ENCODE peak calls at places on chromosomes 16 and 17, in five cellular contexts. Q is astrocyte of the spinal cord; W is uterus; E is CD8-positive, alpha-beta memory T cell; T is colonic mucosa. A is an unnamed sample.
A peak's percentile ranks its signal among the peaks of the same experiment; 100 is the strongest.

GRCh38 chr17:17523001-17523713 is 27.0 kb upstream of the RASD1 start:
- DNase-seq in Q (peak; percentile 83), W (no peak), E (no peak), T (no peak), A (peak; percentile 55)

GRCh38 chr17:32239457-32239856 is 26.2 kb upstream of the RHBDL3 start:
- DNase-seq in Q (no peak), W (no peak), E (no peak), T (no peak), A (no peak)

GRCh38 chr16:50519001-50519400 is 29.2 kb upstream of the NKD1 start:
- DNase-seq in Q (no peak), W (no peak), E (no peak), T (no peak), A (no peak)

GRCh38 chr17:42798011-42798382 is 507 bp downstream of the COA3 start:
- DNase-seq in Q (no peak), W (no peak), E (no peak), T (no peak), A (no peak)

GRCh38 chr17:43010667-43011308 is 4.2 kb downstream of the IFI35 start:
- DNase-seq in Q (no peak), W (no peak), E (no peak), T (peak; percentile 89), A (no peak)

GRCh38 chr17:30236807-30237206 is 1.3 kb upstream of the SLC6A4 start:
- DNase-seq in Q (peak; percentile 26), W (peak; percentile 25), E (no peak), T (peak; percentile 37), A (peak; percentile 89)

GRCh38 chr16:11488304-11488703 is 98.4 kb downstream of the LITAF start:
- DNase-seq in Q (no peak), W (no peak), E (no peak), T (no peak), A (no peak)

GRCh38 chr17:35901776-35902175 is 21.6 kb upstream of the CCL5 start:
- DNase-seq in Q (no peak), W (no peak), E (no peak), T (no peak), A (no peak)

GRCh38 chr16:4402439-4403132 is 13.8 kb downstream of the CORO7 start:
- DNase-seq in Q (peak; percentile 76), W (peak; percentile 87), E (peak; percentile 51), T (peak; percentile 82), A (peak; percentile 95)

DNA sequence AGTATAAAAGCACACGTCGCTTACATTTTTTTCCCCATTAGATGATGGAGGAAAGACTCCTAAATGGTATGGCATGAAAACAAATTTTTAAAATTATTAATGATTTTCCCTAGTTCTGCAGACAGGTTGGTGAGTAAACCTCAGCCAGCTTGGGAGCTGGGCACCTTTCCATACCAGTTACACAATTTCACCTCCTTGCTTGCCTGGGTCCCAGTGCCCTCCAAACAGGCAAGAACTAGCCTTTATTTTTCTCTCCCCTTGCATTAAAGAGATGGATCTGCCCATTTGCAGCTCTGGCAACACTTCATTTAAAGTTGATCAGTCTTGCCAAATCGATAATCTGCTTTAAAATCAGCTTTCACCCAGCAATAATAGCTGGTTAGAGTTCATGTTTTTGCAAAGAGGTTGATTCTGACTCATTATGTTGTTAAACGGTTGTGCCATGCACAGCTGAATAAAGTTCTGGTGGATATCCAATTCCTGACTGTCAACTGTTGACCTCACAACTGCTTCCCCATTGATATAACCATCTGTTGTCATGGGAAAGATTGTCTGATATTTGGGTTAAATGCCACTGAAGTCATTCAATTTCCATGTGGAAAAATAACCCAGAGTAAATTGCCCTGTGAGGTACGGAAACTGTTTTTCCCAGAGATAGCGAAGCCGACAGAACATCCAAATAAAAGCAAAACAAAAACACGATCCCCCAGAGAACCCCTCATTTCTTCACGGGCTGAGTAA is 1.3 kb downstream of the C17orf58 start:
- DNase-seq in Q (peak; percentile 75), W (peak; percentile 30), E (no peak), T (peak; percentile 36), A (no peak)
- H3K4me3 ChIP-seq in Q (peak overlapping the region; percentile 52), W (peak overlapping the region; percentile 67), E (peak overlapping the region; percentile 50), T (peak overlapping the region; percentile 48), A (peak overlapping the region; percentile 61)

GRCh38 chr17:2931901-2932300 is 131.5 kb downstream of the OR1D5 start:
- DNase-seq in Q (no peak), W (no peak), E (no peak), T (no peak), A (no peak)
- H3K4me3 ChIP-seq in Q (no peak overlapping the region), W (no peak overlapping the region), E (no peak overlapping the region), T (no peak overlapping the region), A (no peak overlapping the region)

GRCh38 chr17:79788455-79788854 is 8.4 kb downstream of the CBX8 start:
- DNase-seq in Q (no peak), W (no peak), E (no peak), T (no peak), A (no peak)

GRCh38 chr17:79791354-79792123 is 5.3 kb downstream of the CBX8 start:
- DNase-seq in Q (no peak), W (no peak), E (no peak), T (no peak), A (peak; percentile 75)

GRCh38 chr17:79790805-79791353 is 6.0 kb downstream of the CBX8 start:
- DNase-seq in Q (no peak), W (no peak), E (no peak), T (no peak), A (no peak)

GRCh38 chr17:79788989-79789942 is 7.6 kb downstream of the CBX8 start:
- DNase-seq in Q (no peak), W (no peak), E (no peak), T (no peak), A (no peak)

DNA sequence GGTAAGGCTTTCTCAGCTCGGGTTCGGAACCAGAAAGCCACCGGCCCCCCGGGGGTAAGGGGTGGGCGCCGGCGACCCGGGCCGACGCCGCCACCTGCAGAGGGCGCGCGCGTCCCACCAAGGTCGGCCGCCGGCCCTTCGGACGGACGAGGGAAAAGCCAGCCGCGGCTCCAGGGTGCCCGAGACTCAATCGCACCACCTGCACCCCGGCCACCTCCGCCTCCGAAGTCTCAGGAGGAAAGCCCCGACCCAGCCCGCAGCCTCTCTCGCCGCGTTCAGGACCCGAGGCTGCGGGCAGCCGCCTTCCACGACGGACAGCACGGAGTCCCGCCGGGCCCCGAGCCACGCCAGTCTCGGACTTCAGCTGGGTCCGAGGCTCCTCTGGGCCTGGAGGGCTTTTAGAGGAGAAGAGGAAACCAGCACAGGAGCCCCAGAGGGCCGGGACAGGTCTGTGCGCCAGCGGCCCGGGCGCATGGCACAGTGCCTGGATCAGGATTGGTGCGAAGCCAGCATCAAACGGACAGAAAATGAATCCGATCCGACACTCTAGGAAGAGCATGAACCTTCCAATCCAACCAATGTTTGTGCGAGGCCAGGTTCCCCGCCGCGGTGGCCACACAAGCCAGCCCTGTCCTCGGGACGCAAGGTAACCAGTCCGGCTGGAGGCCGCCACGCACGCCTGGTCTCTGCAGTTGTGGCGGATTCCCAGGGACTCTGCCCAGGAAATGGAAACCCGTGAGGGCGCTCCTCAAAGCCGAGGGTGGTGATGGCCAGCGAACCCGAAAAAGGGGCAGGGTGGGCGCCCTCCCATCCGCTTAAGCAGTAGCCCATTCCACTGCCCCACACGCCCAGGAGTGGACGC is 6.7 kb downstream of the CBX8 start:
- DNase-seq in Q (no peak), W (no peak), E (no peak), T (no peak), A (peak; percentile 91)
- H3K4me3 ChIP-seq in Q (no peak overlapping the region), W (no peak overlapping the region), E (no peak overlapping the region), T (no peak overlapping the region), A (no peak overlapping the region)

DNA sequence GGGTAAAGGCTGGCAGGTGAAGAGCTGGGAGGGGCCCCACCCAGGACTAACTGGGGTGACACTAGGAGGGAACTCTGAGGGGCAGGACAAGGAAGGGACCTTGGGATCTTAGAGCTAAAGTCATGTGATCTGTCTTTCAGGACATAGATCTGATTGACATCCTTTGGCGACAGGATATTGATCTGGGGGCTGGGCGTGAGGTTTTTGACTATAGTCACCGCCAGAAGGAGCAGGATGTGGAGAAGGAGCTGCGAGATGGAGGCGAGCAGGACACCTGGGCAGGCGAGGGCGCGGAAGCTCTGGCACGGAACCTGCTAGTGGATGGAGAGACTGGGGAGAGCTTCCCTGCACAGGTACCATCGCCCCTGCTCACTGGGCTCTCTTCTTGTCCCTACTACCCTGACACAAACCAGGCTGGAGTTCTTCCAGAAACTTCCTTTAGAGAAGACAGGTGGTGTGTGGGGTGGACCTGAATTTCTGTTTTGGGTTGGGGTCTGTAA is 8.1 kb downstream of the NFE2L1 start:
- DNase-seq in Q (no peak), W (no peak), E (no peak), T (no peak), A (no peak)
- H3K4me3 ChIP-seq in Q (no peak overlapping the region), W (no peak overlapping the region), E (no peak overlapping the region), T (no peak overlapping the region), A (no peak overlapping the region)

GRCh38 chr17:2952174-2952845 is 111.1 kb downstream of the OR1D5 start:
- DNase-seq in Q (no peak), W (no peak), E (no peak), T (peak; percentile 12), A (no peak)

GRCh38 chr17:2955931-2956582 is 107.3 kb downstream of the OR1D5 start:
- DNase-seq in Q (no peak), W (peak; percentile 2), E (no peak), T (no peak), A (no peak)

GRCh38 chr17:2957631-2958286 is 105.6 kb downstream of the OR1D5 start:
- DNase-seq in Q (peak; percentile 19), W (no peak), E (no peak), T (peak; percentile 16), A (no peak)

GRCh38 chr17:2958706-2959222 is 104.6 kb downstream of the OR1D5 start:
- DNase-seq in Q (no peak), W (no peak), E (no peak), T (no peak), A (no peak)

DNA sequence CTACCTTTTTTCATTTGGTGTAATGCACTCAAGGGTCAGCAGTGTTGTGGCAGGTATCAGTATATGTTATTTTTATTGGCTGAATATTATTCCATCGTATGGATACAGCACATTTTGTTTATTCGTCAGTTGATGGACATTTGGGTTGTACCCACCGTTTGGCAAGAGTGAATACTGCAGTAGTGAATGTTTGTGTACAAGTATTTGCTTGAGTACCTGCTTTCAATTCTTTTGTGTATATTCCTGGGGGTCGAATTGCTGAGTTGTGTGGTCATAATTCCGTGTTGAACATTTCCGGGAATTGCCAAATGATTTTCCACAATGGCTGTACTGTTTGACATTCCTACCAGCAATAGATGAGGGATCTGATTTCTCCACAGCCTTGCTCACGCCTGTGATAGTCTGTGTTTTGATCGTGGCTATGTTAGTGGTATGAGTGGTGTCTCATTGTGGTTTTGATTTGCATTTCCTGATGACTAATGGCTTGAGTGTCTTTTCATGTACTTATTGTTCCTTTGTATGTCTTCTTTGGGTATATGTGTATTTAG is 108.4 kb downstream of the OR1D5 start:
- DNase-seq in Q (peak; percentile 91), W (no peak), E (no peak), T (no peak), A (no peak)
- H3K4me3 ChIP-seq in Q (no peak overlapping the region), W (no peak overlapping the region), E (no peak overlapping the region), T (no peak overlapping the region), A (no peak overlapping the region)

DNA sequence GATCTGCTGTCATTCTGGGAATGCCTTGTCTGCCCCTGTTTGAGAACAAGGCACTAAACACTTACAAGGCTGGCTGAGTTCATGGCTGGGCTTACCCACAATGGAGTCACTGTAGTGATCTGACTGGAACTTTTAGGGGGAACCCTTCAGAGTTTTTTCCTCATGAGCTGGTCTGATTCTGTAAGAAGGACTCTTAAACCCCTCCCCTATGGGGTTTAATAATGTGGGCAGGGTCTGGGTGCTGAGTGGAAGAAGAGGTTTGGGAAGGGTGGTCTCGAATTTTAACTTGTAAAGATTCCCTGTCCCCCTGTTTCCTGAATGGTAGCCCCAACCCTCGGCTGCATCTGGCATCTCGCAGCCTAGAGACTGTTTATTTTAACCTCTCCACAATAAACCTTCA is 30.6 kb downstream of the OSBPL7 start:
- DNase-seq in Q (no peak), W (no peak), E (no peak), T (no peak), A (no peak)
- H3K4me3 ChIP-seq in Q (no peak overlapping the region), W (no peak overlapping the region), E (no peak overlapping the region), T (no peak overlapping the region), A (no peak overlapping the region)